ENCODE peak calls at places on chromosome 5, in ten cellular contexts. Q is MG63; J is IMR-90; L is EH; N is iPS-NIHi11; H is left kidney; Z is sciatic nerve; C is fibroblast of pulmonary artery; U is effector CD4-positive, alpha-beta T cell; O is EL. Y is an unnamed sample.

GRCh38 chr5:73960023-73960422 is 334.0 kb downstream of the ARHGEF28 start:
- DNase-seq in Q (no peak), J (no peak), L (no peak), N (no peak), H (no peak), Z (no peak), C (no peak), U (no peak), O (no peak), Y (no peak)

GRCh38 chr5:57532513-57533497 is 50.2 kb upstream of the ACTBL2 start:
- DNase-seq in Q (no peak), J (peak; percentile 79), L (peak; percentile 52), N (no peak), H (no peak), Z (no peak), C (peak; percentile 29), U (no peak), O (peak; percentile 54), Y (no peak)

GRCh38 chr5:56565693-56566092 is 249.7 kb upstream of the MAP3K1 start:
- DNase-seq in Q (no peak), J (no peak), L (no peak), N (no peak), H (no peak), Z (no peak), C (no peak), U (no peak), O (no peak), Y (no peak)

GRCh38 chr5:65032250-65032649 is 263.5 kb downstream of the CWC27 start:
- DNase-seq in Q (peak; percentile 89), J (peak; percentile 100), L (peak; percentile 96), N (no peak), H (no peak), Z (no peak), C (peak; percentile 98), U (no peak), O (peak; percentile 95), Y (no peak)

GRCh38 chr5:17163185-17163584 is 54.2 kb upstream of the BASP1 start:
- DNase-seq in Q (no peak), J (no peak), L (no peak), N (no peak), H (no peak), Z (no peak), C (no peak), U (no peak), O (no peak), Y (no peak)

GRCh38 chr5:14727428-14727865 is 62.9 kb downstream of the OTULIN start:
- DNase-seq in Q (peak; percentile 72), J (peak; percentile 81), L (peak; percentile 82), N (peak; percentile 71), H (peak; percentile 92), Z (peak; percentile 91), C (peak; percentile 88), U (peak; percentile 69), O (peak; percentile 75), Y (peak; percentile 81)

GRCh38 chr5:43428034-43428712 is 16.0 kb upstream of the CCL28 start:
- DNase-seq in Q (no peak), J (peak; percentile 43), L (peak; percentile 70), N (no peak), H (no peak), Z (no peak), C (peak; percentile 43), U (no peak), O (peak; percentile 62), Y (peak; percentile 56)

GRCh38 chr5:463301-463700 is 20.3 kb downstream of the EXOC3 start:
- DNase-seq in Q (no peak), J (no peak), L (no peak), N (no peak), H (no peak), Z (no peak), C (no peak), U (no peak), O (no peak), Y (no peak)

GRCh38 chr5:79759436-79759835 is 69.8 kb downstream of the CMYA5 start:
- DNase-seq in Q (peak; percentile 82), J (peak; percentile 74), L (peak; percentile 75), N (no peak), H (no peak), Z (no peak), C (peak; percentile 51), U (no peak), O (peak; percentile 71), Y (no peak)

GRCh38 chr5:111635151-111635945 is 121.6 kb downstream of the NREP start:
- DNase-seq in Q (peak; percentile 54), J (no peak), L (no peak), N (no peak), H (no peak), Z (no peak), C (peak; percentile 11), U (no peak), O (no peak), Y (peak; percentile 76)